ENCODE peak calls at places on chromosomes 11 and 22, in four cellular contexts. K is right lobe of liver, O is GM23338, B is anterior cingulate cortex. Y is an unnamed sample.
A peak's percentile ranks its signal among the peaks of the same experiment; 100 is the strongest.

GRCh38 chr22:42560781-42561180 is 7.0 kb downstream of the SERHL2 start:
- DNase-seq in K (no peak), O (peak; percentile 85), B (no peak), Y (no peak)

GRCh38 chr11:2129699-2130366 is 9.4 kb downstream of the IGF2 start:
- DNase-seq in K (peak; percentile 14), O (no peak), B (no peak), Y (no peak)

GRCh38 chr11:48052183-48053040 is 72.1 kb downstream of the PTPRJ start:
- DNase-seq in K (no peak), O (peak; percentile 82), B (no peak), Y (no peak)

GRCh38 chr11:67583319-67584204 is at the start of gene GSTP1:
- DNase-seq in K (peak; percentile 85), O (peak; percentile 90), B (peak; percentile 72), Y (peak; percentile 93)

GRCh38 chr22:20551805-20552449 is 44.5 kb downstream of the MED15 start:
- DNase-seq in K (no peak), O (no peak), B (no peak), Y (peak; percentile 59)

GRCh38 chr11:8192016-8192895 is 23.4 kb upstream of the RIC3 start:
- DNase-seq in K (peak; percentile 67), O (peak; percentile 88), B (peak; percentile 38), Y (peak; percentile 68)

GRCh38 chr11:94131363-94132115 is 2.9 kb downstream of the PANX1 start:
- DNase-seq in K (no peak), O (no peak), B (no peak), Y (no peak)

GRCh38 chr11:7677071-7677470 is 3.8 kb upstream of the CYB5R2 start:
- DNase-seq in K (no peak), O (no peak), B (no peak), Y (no peak)

GRCh38 chr11:64025205-64025604 is 10.5 kb upstream of the FLRT1 start:
- DNase-seq in K (no peak), O (peak; percentile 93), B (no peak), Y (no peak)

GRCh38 chr22:43134553-43134952 is 8.6 kb downstream of the MCAT start:
- DNase-seq in K (no peak), O (no peak), B (no peak), Y (no peak)

GRCh38 chr11:119585038-119585666 is 143.8 kb downstream of the NECTIN1 start:
- DNase-seq in K (peak; percentile 59), O (peak; percentile 65), B (no peak), Y (peak; percentile 83)

GRCh38 chr11:12543596-12544415 is 130.4 kb upstream of the TEAD1 start:
- DNase-seq in K (no peak), O (no peak), B (no peak), Y (no peak)

GRCh38 chr11:59560702-59561469 is 49.5 kb downstream of the OR4D9 start:
- DNase-seq in K (peak; percentile 84), O (peak; percentile 93), B (peak; percentile 63), Y (peak; percentile 80)

GRCh38 chr11:110077866-110078325 is 15.3 kb upstream of the ZC3H12C start:
- DNase-seq in K (no peak), O (peak; percentile 6), B (no peak), Y (no peak)

GRCh38 chr11:121465709-121466062 is 12.9 kb upstream of the SORL1-AS1 start:
- DNase-seq in K (no peak), O (no peak), B (no peak), Y (no peak)

GRCh38 chr11:105274631-105275030 is 135.1 kb upstream of the CARD18 start:
- DNase-seq in K (no peak), O (no peak), B (no peak), Y (no peak)